ENCODE peak calls at places on chromosomes 5 and 9, in seven cellular contexts. One of them, this sample, is unnamed.

GRCh38 chr9:134585746-134586706 is 55.6 kb upstream of the COL5A1 start:
- DNase-seq in left ventricle myocardium inferior: no peak
- DNase-seq in psoas muscle: no peak
- DNase-seq in H9: peak
- DNase-seq in CD4-positive, alpha-beta T cell: no peak
- DNase-seq in SK-N-SH: no peak
- DNase-seq in testis: no peak
- DNase-seq in this sample: no peak

GRCh38 chr5:35859101-35859661 is 2.5 kb downstream of the IL7R start:
- DNase-seq in left ventricle myocardium inferior: no peak
- DNase-seq in psoas muscle: no peak
- DNase-seq in H9: no peak
- DNase-seq in CD4-positive, alpha-beta T cell: no peak
- DNase-seq in SK-N-SH: no peak
- DNase-seq in testis: no peak
- DNase-seq in this sample: no peak

GRCh38 chr9:99076483-99077171 is 28.3 kb upstream of the TGFBR1 start:
- DNase-seq in left ventricle myocardium inferior: no peak
- DNase-seq in psoas muscle: no peak
- DNase-seq in H9: no peak
- DNase-seq in CD4-positive, alpha-beta T cell: peak
- DNase-seq in SK-N-SH: no peak
- DNase-seq in testis: no peak
- DNase-seq in this sample: no peak

GRCh38 chr5:36417668-36418067 is 116.0 kb upstream of the RANBP3L start:
- DNase-seq in left ventricle myocardium inferior: no peak
- DNase-seq in psoas muscle: no peak
- DNase-seq in H9: peak
- DNase-seq in CD4-positive, alpha-beta T cell: no peak
- DNase-seq in SK-N-SH: no peak
- DNase-seq in testis: no peak
- DNase-seq in this sample: no peak

GRCh38 chr9:134570151-134570621 is 71.4 kb upstream of the COL5A1 start:
- DNase-seq in left ventricle myocardium inferior: peak
- DNase-seq in psoas muscle: no peak
- DNase-seq in H9: no peak
- DNase-seq in CD4-positive, alpha-beta T cell: no peak
- DNase-seq in SK-N-SH: no peak
- DNase-seq in testis: peak
- DNase-seq in this sample: peak

GRCh38 chr9:104907278-104907951 is 20.5 kb downstream of the ABCA1 start:
- DNase-seq in left ventricle myocardium inferior: no peak
- DNase-seq in psoas muscle: no peak
- DNase-seq in H9: no peak
- DNase-seq in CD4-positive, alpha-beta T cell: no peak
- DNase-seq in SK-N-SH: no peak
- DNase-seq in testis: no peak
- DNase-seq in this sample: no peak

GRCh38 chr5:128062172-128062746 is 21.3 kb upstream of the SLC12A2 start:
- DNase-seq in left ventricle myocardium inferior: no peak
- DNase-seq in psoas muscle: no peak
- DNase-seq in H9: no peak
- DNase-seq in CD4-positive, alpha-beta T cell: no peak
- DNase-seq in SK-N-SH: no peak
- DNase-seq in testis: no peak
- DNase-seq in this sample: no peak

GRCh38 chr5:68114641-68115040 is 100.9 kb upstream of the PIK3R1 start:
- DNase-seq in left ventricle myocardium inferior: no peak
- DNase-seq in psoas muscle: no peak
- DNase-seq in H9: no peak
- DNase-seq in CD4-positive, alpha-beta T cell: no peak
- DNase-seq in SK-N-SH: no peak
- DNase-seq in testis: no peak
- DNase-seq in this sample: no peak

GRCh38 chr5:175384724-175385552 is 59.0 kb downstream of the DRD1 start:
- DNase-seq in left ventricle myocardium inferior: no peak
- DNase-seq in psoas muscle: no peak
- DNase-seq in H9: no peak
- DNase-seq in CD4-positive, alpha-beta T cell: no peak
- DNase-seq in SK-N-SH: no peak
- DNase-seq in testis: no peak
- DNase-seq in this sample: no peak

GRCh38 chr9:85258229-85258628 is 483.5 kb downstream of the AGTPBP1 start:
- DNase-seq in left ventricle myocardium inferior: no peak
- DNase-seq in psoas muscle: no peak
- DNase-seq in H9: no peak
- DNase-seq in CD4-positive, alpha-beta T cell: no peak
- DNase-seq in SK-N-SH: no peak
- DNase-seq in testis: no peak
- DNase-seq in this sample: no peak

GRCh38 chr9:87276327-87276841 is 221.3 kb upstream of the DAPK1 start:
- DNase-seq in left ventricle myocardium inferior: no peak
- DNase-seq in psoas muscle: no peak
- DNase-seq in H9: no peak
- DNase-seq in CD4-positive, alpha-beta T cell: no peak
- DNase-seq in SK-N-SH: no peak
- DNase-seq in testis: no peak
- DNase-seq in this sample: no peak

GRCh38 chr5:38794986-38795385 is 50.8 kb upstream of the OSMR start:
- DNase-seq in left ventricle myocardium inferior: no peak
- DNase-seq in psoas muscle: no peak
- DNase-seq in H9: no peak
- DNase-seq in CD4-positive, alpha-beta T cell: no peak
- DNase-seq in SK-N-SH: no peak
- DNase-seq in testis: no peak
- DNase-seq in this sample: no peak

GRCh38 chr9:4339357-4339756 is 39.5 kb upstream of the GLIS3 start:
- DNase-seq in left ventricle myocardium inferior: peak
- DNase-seq in psoas muscle: peak
- DNase-seq in H9: peak
- DNase-seq in CD4-positive, alpha-beta T cell: peak
- DNase-seq in SK-N-SH: peak
- DNase-seq in testis: peak
- DNase-seq in this sample: peak

GRCh38 chr5:151036556-151036955 is 16.2 kb downstream of the GPX3 start:
- DNase-seq in left ventricle myocardium inferior: no peak
- DNase-seq in psoas muscle: no peak
- DNase-seq in H9: no peak
- DNase-seq in CD4-positive, alpha-beta T cell: no peak
- DNase-seq in SK-N-SH: no peak
- DNase-seq in testis: no peak
- DNase-seq in this sample: no peak

GRCh38 chr9:69744688-69745380 is 15.0 kb downstream of the PTAR1 start:
- DNase-seq in left ventricle myocardium inferior: no peak
- DNase-seq in psoas muscle: no peak
- DNase-seq in H9: no peak
- DNase-seq in CD4-positive, alpha-beta T cell: no peak
- DNase-seq in SK-N-SH: no peak
- DNase-seq in testis: no peak
- DNase-seq in this sample: no peak

DNA sequence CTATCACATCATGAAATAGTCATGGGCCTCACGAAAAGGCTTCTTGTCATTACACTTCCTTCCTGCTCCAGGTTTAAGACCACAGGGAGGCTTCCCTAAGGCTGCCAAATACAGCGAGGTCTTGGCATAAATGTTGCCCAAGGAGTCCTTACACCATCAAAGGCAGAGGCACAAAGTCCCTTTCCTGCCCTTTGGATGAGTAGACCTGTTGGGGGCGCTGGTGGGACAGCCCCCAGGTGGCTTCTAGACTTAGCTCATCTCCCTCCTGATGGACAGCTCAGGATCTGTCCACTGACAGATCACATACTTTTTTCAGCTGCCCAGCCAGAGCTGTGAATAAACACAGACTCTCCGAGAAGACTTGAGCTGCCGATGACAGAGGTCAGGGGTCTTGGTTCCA is 15.5 kb upstream of the MEGF9 start:
- DNase-seq in left ventricle myocardium inferior: no peak
- DNase-seq in psoas muscle: no peak
- DNase-seq in H9: peak
- DNase-seq in CD4-positive, alpha-beta T cell: no peak
- DNase-seq in SK-N-SH: no peak
- DNase-seq in testis: no peak
- DNase-seq in this sample: no peak
- TF ChIP-seq CTCF in left ventricle myocardium inferior: no peak
- TF ChIP-seq CTCF in psoas muscle: no peak
- TF ChIP-seq CTCF in H9: peak
- TF ChIP-seq CTCF in CD4-positive, alpha-beta T cell: no peak
- TF ChIP-seq CTCF in SK-N-SH: peak
- TF ChIP-seq CTCF in testis: no peak
- TF ChIP-seq CTCF in this sample: no peak

DNA sequence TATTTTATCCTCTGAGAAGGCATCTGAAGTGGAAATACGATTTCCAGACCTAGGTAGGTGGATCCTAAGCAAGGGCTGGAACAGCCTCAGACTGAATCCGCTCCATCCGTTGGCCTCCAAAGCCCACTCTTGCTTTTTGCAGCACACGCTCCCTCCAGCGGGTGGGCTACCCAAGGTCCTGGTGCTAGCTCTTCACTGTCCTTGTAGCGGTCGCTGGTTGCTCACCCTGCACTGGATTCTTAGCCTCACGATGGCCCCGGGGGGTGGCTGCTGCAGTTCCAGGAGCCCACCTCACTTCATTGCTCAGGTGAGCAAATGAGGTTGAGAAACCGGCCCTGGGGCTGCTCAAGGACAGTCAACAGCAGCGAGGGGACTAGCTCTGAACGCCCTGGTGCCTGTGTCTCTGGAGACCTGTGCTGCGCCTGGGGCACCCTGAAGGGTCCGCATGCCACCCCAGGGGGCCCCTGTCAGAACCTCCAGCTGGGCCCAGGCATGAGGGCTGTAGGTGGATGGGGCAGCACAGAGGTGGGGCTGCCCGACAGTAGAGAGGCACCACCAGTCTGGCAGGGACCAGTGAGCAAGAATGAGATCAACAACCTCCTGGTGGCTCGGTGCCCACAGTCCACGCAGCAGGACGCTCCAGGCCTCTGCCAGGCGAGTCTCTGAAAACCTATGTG is 4.3 kb downstream of the MGAT4B start:
- DNase-seq in left ventricle myocardium inferior: no peak
- DNase-seq in psoas muscle: no peak
- DNase-seq in H9: no peak
- DNase-seq in CD4-positive, alpha-beta T cell: no peak
- DNase-seq in SK-N-SH: no peak
- DNase-seq in testis: peak
- DNase-seq in this sample: no peak
- TF ChIP-seq CTCF in left ventricle myocardium inferior: no peak
- TF ChIP-seq CTCF in psoas muscle: no peak
- TF ChIP-seq CTCF in H9: no peak
- TF ChIP-seq CTCF in CD4-positive, alpha-beta T cell: no peak
- TF ChIP-seq CTCF in SK-N-SH: no peak
- TF ChIP-seq CTCF in testis: no peak
- TF ChIP-seq CTCF in this sample: no peak

GRCh38 chr5:171629221-171630005 is 156.2 kb upstream of the SMIM23 start:
- DNase-seq in left ventricle myocardium inferior: no peak
- DNase-seq in psoas muscle: no peak
- DNase-seq in H9: peak
- DNase-seq in CD4-positive, alpha-beta T cell: no peak
- DNase-seq in SK-N-SH: no peak
- DNase-seq in testis: no peak
- DNase-seq in this sample: no peak
- TF ChIP-seq CTCF in left ventricle myocardium inferior: no peak
- TF ChIP-seq CTCF in psoas muscle: no peak
- TF ChIP-seq CTCF in H9: no peak
- TF ChIP-seq CTCF in CD4-positive, alpha-beta T cell: no peak
- TF ChIP-seq CTCF in SK-N-SH: no peak
- TF ChIP-seq CTCF in testis: no peak
- TF ChIP-seq CTCF in this sample: no peak

DNA sequence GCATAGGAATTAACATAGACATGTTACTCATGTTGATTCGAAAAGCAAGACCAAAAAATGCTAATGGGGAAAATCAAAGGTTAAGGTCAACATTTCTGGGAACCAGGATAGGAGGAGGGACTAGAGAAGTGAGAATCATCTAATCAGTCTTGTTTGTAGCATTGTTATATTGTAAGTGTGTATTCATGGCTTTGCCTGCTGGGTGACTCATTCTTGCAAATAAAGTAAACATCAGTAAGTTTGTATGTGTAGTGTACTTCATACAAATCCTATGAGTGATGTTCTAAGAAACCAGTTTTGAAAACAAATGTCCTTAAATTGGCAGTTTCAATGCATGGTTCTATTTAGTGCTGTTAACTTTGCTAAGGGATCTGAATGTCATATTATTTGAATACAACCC is 79.0 kb upstream of the TMEM252 start:
- DNase-seq in left ventricle myocardium inferior: no peak
- DNase-seq in psoas muscle: no peak
- DNase-seq in H9: no peak
- DNase-seq in CD4-positive, alpha-beta T cell: no peak
- DNase-seq in SK-N-SH: no peak
- DNase-seq in testis: no peak
- DNase-seq in this sample: no peak
- TF ChIP-seq CTCF in left ventricle myocardium inferior: no peak
- TF ChIP-seq CTCF in psoas muscle: no peak
- TF ChIP-seq CTCF in H9: no peak
- TF ChIP-seq CTCF in CD4-positive, alpha-beta T cell: no peak
- TF ChIP-seq CTCF in SK-N-SH: no peak
- TF ChIP-seq CTCF in testis: no peak
- TF ChIP-seq CTCF in this sample: no peak

DNA sequence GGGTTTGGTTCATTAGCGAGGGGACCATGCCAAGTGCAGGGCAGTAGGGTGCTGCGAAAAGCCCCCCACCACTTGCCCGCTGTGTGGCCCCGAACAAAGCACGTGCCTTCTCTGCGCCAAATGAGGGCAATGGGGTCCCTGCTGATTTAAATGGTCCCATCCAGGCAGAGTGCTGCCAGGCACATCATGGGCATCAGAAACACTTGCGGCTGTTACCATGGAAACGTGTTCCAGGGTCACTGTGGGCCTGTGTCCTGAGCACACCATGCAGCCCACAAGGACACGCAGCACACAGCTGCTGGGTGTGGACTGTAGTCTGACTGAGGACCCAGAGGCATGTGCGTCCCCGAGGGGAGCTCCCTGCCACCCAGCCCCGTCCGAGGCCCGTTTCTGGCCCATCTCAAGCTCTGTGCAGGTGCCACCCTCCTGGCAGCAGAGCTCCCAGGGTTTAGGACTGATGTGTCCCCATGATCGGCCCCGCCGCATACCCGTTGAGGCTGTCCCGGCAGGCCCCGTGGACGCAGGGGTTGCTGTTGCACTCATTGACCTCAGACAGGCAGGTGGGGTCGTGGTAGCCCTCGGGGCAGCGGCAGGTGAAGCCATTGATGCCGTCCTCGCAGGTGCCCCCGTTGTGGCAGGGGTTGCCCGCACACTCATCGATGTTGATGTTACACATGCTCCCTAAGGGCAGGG is 31.3 kb upstream of the SEC16A start:
- DNase-seq in left ventricle myocardium inferior: no peak
- DNase-seq in psoas muscle: no peak
- DNase-seq in H9: no peak
- DNase-seq in CD4-positive, alpha-beta T cell: no peak
- DNase-seq in SK-N-SH: peak
- DNase-seq in testis: no peak
- DNase-seq in this sample: no peak
- TF ChIP-seq CTCF in left ventricle myocardium inferior: no peak
- TF ChIP-seq CTCF in psoas muscle: no peak
- TF ChIP-seq CTCF in H9: no peak
- TF ChIP-seq CTCF in CD4-positive, alpha-beta T cell: no peak
- TF ChIP-seq CTCF in SK-N-SH: no peak
- TF ChIP-seq CTCF in testis: no peak
- TF ChIP-seq CTCF in this sample: no peak

This sample was measured in activated B cell treated with CpG ODN at 0.5 μM for 24 hours.